ENCODE peak calls at places on chromosome 20, in five cellular contexts. One of them, this sample, is unnamed.

GRCh38 chr20:63957004-63957689 is 931 bp upstream of the UCKL1 start:
- DNase-seq in left ventricle myocardium inferior: peak; percentile 65
- DNase-seq in activated T-cell treated with anti-CD3 and anti-CD28 coated beads, Interleukin-2, amount 50 U/mL, for 1 hour: peak; percentile 70
- DNase-seq in LNCaP clone FGC: no peak
- DNase-seq in upper lobe of right lung: no peak
- DNase-seq in this sample: peak; percentile 75

GRCh38 chr20:50567860-50568548 is 57.8 kb downstream of the PTPN1 start:
- DNase-seq in left ventricle myocardium inferior: no peak
- DNase-seq in activated T-cell treated with anti-CD3 and anti-CD28 coated beads, Interleukin-2, amount 50 U/mL, for 1 hour: no peak
- DNase-seq in LNCaP clone FGC: no peak
- DNase-seq in upper lobe of right lung: peak; percentile 83
- DNase-seq in this sample: no peak

GRCh38 chr20:43911066-43911465 is 3.6 kb upstream of the TOX2 start:
- DNase-seq in left ventricle myocardium inferior: no peak
- DNase-seq in activated T-cell treated with anti-CD3 and anti-CD28 coated beads, Interleukin-2, amount 50 U/mL, for 1 hour: no peak
- DNase-seq in LNCaP clone FGC: peak; percentile 25
- DNase-seq in upper lobe of right lung: no peak
- DNase-seq in this sample: no peak

GRCh38 chr20:10119336-10119735 is 84.5 kb downstream of the ANKEF1 start:
- DNase-seq in left ventricle myocardium inferior: no peak
- DNase-seq in activated T-cell treated with anti-CD3 and anti-CD28 coated beads, Interleukin-2, amount 50 U/mL, for 1 hour: no peak
- DNase-seq in LNCaP clone FGC: no peak
- DNase-seq in upper lobe of right lung: no peak
- DNase-seq in this sample: no peak

GRCh38 chr20:4488407-4489339 is 233.0 kb upstream of the PRND start:
- DNase-seq in left ventricle myocardium inferior: no peak
- DNase-seq in activated T-cell treated with anti-CD3 and anti-CD28 coated beads, Interleukin-2, amount 50 U/mL, for 1 hour: no peak
- DNase-seq in LNCaP clone FGC: no peak
- DNase-seq in upper lobe of right lung: no peak
- DNase-seq in this sample: no peak

GRCh38 chr20:51812861-51813260 is 10.5 kb upstream of the SALL4 start:
- DNase-seq in left ventricle myocardium inferior: no peak
- DNase-seq in activated T-cell treated with anti-CD3 and anti-CD28 coated beads, Interleukin-2, amount 50 U/mL, for 1 hour: no peak
- DNase-seq in LNCaP clone FGC: no peak
- DNase-seq in upper lobe of right lung: peak; percentile 9
- DNase-seq in this sample: no peak

GRCh38 chr20:2163757-2164156 is 62.1 kb downstream of the STK35 start:
- DNase-seq in left ventricle myocardium inferior: no peak
- DNase-seq in activated T-cell treated with anti-CD3 and anti-CD28 coated beads, Interleukin-2, amount 50 U/mL, for 1 hour: no peak
- DNase-seq in LNCaP clone FGC: no peak
- DNase-seq in upper lobe of right lung: no peak
- DNase-seq in this sample: no peak

GRCh38 chr20:63847374-63848002 is 13.8 kb upstream of the ABHD16B start:
- DNase-seq in left ventricle myocardium inferior: no peak
- DNase-seq in activated T-cell treated with anti-CD3 and anti-CD28 coated beads, Interleukin-2, amount 50 U/mL, for 1 hour: no peak
- DNase-seq in LNCaP clone FGC: no peak
- DNase-seq in upper lobe of right lung: no peak
- DNase-seq in this sample: peak; percentile 56

GRCh38 chr20:36540551-36541211 is 638 bp upstream of the MYL9 start:
- DNase-seq in left ventricle myocardium inferior: peak; percentile 44
- DNase-seq in activated T-cell treated with anti-CD3 and anti-CD28 coated beads, Interleukin-2, amount 50 U/mL, for 1 hour: no peak
- DNase-seq in LNCaP clone FGC: no peak
- DNase-seq in upper lobe of right lung: no peak
- DNase-seq in this sample: no peak

GRCh38 chr20:59583428-59584277 is 20.7 kb upstream of the PHACTR3 start:
- DNase-seq in left ventricle myocardium inferior: peak; percentile 74
- DNase-seq in activated T-cell treated with anti-CD3 and anti-CD28 coated beads, Interleukin-2, amount 50 U/mL, for 1 hour: no peak
- DNase-seq in LNCaP clone FGC: no peak
- DNase-seq in upper lobe of right lung: peak; percentile 44
- DNase-seq in this sample: no peak

GRCh38 chr20:3183896-3184295 is 10.5 kb upstream of the LZTS3 start:
- DNase-seq in left ventricle myocardium inferior: no peak
- DNase-seq in activated T-cell treated with anti-CD3 and anti-CD28 coated beads, Interleukin-2, amount 50 U/mL, for 1 hour: no peak
- DNase-seq in LNCaP clone FGC: no peak
- DNase-seq in upper lobe of right lung: no peak
- DNase-seq in this sample: no peak

GRCh38 chr20:62840244-62841197 is 21.1 kb downstream of the TCFL5 start:
- DNase-seq in left ventricle myocardium inferior: no peak
- DNase-seq in activated T-cell treated with anti-CD3 and anti-CD28 coated beads, Interleukin-2, amount 50 U/mL, for 1 hour: no peak
- DNase-seq in LNCaP clone FGC: peak; percentile 71
- DNase-seq in upper lobe of right lung: no peak
- DNase-seq in this sample: no peak

This sample was measured in activated naive CD8-positive, alpha-beta T cell treated with anti-CD3 and anti-CD28 coated beads, Interleukin-2, amount 10 ng/mL, durations not matched to agents 7 days and 5 days.